ENCODE peak calls at places on chromosomes 13 and 19, in nine cellular contexts. One of them, this sample, is unnamed.

GRCh38 chr19:55591555-55591954 is 7.8 kb downstream of the FIZ1 start:
- DNase-seq in CD14-positive monocyte: no peak
- DNase-seq in heart left ventricle: no peak
- DNase-seq in HL-60: no peak
- DNase-seq in fibroblast of lung: no peak
- DNase-seq in brain microvascular endothelial cell: no peak
- DNase-seq in D721Med: no peak
- DNase-seq in GM20000: no peak
- DNase-seq in endothelial cell: no peak
- DNase-seq in this sample: no peak

GRCh38 chr19:1730157-1730556 is 23.1 kb upstream of the ONECUT3 start:
- DNase-seq in CD14-positive monocyte: no peak
- DNase-seq in heart left ventricle: no peak
- DNase-seq in HL-60: no peak
- DNase-seq in fibroblast of lung: no peak
- DNase-seq in brain microvascular endothelial cell: no peak
- DNase-seq in D721Med: no peak
- DNase-seq in GM20000: no peak
- DNase-seq in endothelial cell: no peak
- DNase-seq in this sample: no peak

GRCh38 chr13:110676511-110677204 is 29.3 kb downstream of the CARS2 start:
- DNase-seq in CD14-positive monocyte: peak
- DNase-seq in heart left ventricle: peak
- DNase-seq in HL-60: no peak
- DNase-seq in fibroblast of lung: no peak
- DNase-seq in brain microvascular endothelial cell: no peak
- DNase-seq in D721Med: no peak
- DNase-seq in GM20000: peak
- DNase-seq in endothelial cell: no peak
- DNase-seq in this sample: peak

GRCh38 chr13:28501547-28501946 is 6.6 kb upstream of the FLT1 start:
- DNase-seq in CD14-positive monocyte: no peak
- DNase-seq in heart left ventricle: peak
- DNase-seq in HL-60: no peak
- DNase-seq in fibroblast of lung: no peak
- DNase-seq in brain microvascular endothelial cell: no peak
- DNase-seq in D721Med: no peak
- DNase-seq in GM20000: no peak
- DNase-seq in endothelial cell: no peak
- DNase-seq in this sample: no peak

GRCh38 chr13:113425931-113426590 is 27.2 kb downstream of the ADPRHL1 start:
- DNase-seq in CD14-positive monocyte: no peak
- DNase-seq in heart left ventricle: peak
- DNase-seq in HL-60: no peak
- DNase-seq in fibroblast of lung: peak
- DNase-seq in brain microvascular endothelial cell: no peak
- DNase-seq in D721Med: no peak
- DNase-seq in GM20000: no peak
- DNase-seq in endothelial cell: no peak
- DNase-seq in this sample: no peak

GRCh38 chr13:71320452-71320851 is 546.6 kb downstream of the DACH1 start:
- DNase-seq in CD14-positive monocyte: no peak
- DNase-seq in heart left ventricle: no peak
- DNase-seq in HL-60: no peak
- DNase-seq in fibroblast of lung: peak
- DNase-seq in brain microvascular endothelial cell: peak
- DNase-seq in D721Med: no peak
- DNase-seq in GM20000: peak
- DNase-seq in endothelial cell: peak
- DNase-seq in this sample: peak

GRCh38 chr13:19618925-19619324 is 14.5 kb upstream of the MPHOSPH8 start:
- DNase-seq in CD14-positive monocyte: no peak
- DNase-seq in heart left ventricle: no peak
- DNase-seq in HL-60: no peak
- DNase-seq in fibroblast of lung: peak
- DNase-seq in brain microvascular endothelial cell: peak
- DNase-seq in D721Med: no peak
- DNase-seq in GM20000: peak
- DNase-seq in endothelial cell: peak
- DNase-seq in this sample: peak

GRCh38 chr13:105202384-105202783 is 1333.1 kb downstream of the EFNB2 start:
- DNase-seq in CD14-positive monocyte: no peak
- DNase-seq in heart left ventricle: no peak
- DNase-seq in HL-60: no peak
- DNase-seq in fibroblast of lung: peak
- DNase-seq in brain microvascular endothelial cell: peak
- DNase-seq in D721Med: no peak
- DNase-seq in GM20000: peak
- DNase-seq in endothelial cell: no peak
- DNase-seq in this sample: peak

GRCh38 chr19:9435279-9436268 is at the start of gene ZNF266:
- DNase-seq in CD14-positive monocyte: peak
- DNase-seq in heart left ventricle: peak
- DNase-seq in HL-60: peak
- DNase-seq in fibroblast of lung: peak
- DNase-seq in brain microvascular endothelial cell: peak
- DNase-seq in D721Med: peak
- DNase-seq in GM20000: peak
- DNase-seq in endothelial cell: peak
- DNase-seq in this sample: peak

GRCh38 chr19:9427941-9428340 is 7.4 kb downstream of the ZNF266 start:
- DNase-seq in CD14-positive monocyte: no peak
- DNase-seq in heart left ventricle: no peak
- DNase-seq in HL-60: no peak
- DNase-seq in fibroblast of lung: no peak
- DNase-seq in brain microvascular endothelial cell: no peak
- DNase-seq in D721Med: no peak
- DNase-seq in GM20000: no peak
- DNase-seq in endothelial cell: no peak
- DNase-seq in this sample: no peak

GRCh38 chr19:9436358-9436757 is 985 bp upstream of the ZNF266 start:
- DNase-seq in CD14-positive monocyte: no peak
- DNase-seq in heart left ventricle: no peak
- DNase-seq in HL-60: no peak
- DNase-seq in fibroblast of lung: no peak
- DNase-seq in brain microvascular endothelial cell: no peak
- DNase-seq in D721Med: no peak
- DNase-seq in GM20000: no peak
- DNase-seq in endothelial cell: no peak
- DNase-seq in this sample: no peak

GRCh38 chr19:9430444-9430843 is 4.9 kb downstream of the ZNF266 start:
- DNase-seq in CD14-positive monocyte: no peak
- DNase-seq in heart left ventricle: no peak
- DNase-seq in HL-60: no peak
- DNase-seq in fibroblast of lung: no peak
- DNase-seq in brain microvascular endothelial cell: no peak
- DNase-seq in D721Med: no peak
- DNase-seq in GM20000: no peak
- DNase-seq in endothelial cell: no peak
- DNase-seq in this sample: no peak

DNA sequence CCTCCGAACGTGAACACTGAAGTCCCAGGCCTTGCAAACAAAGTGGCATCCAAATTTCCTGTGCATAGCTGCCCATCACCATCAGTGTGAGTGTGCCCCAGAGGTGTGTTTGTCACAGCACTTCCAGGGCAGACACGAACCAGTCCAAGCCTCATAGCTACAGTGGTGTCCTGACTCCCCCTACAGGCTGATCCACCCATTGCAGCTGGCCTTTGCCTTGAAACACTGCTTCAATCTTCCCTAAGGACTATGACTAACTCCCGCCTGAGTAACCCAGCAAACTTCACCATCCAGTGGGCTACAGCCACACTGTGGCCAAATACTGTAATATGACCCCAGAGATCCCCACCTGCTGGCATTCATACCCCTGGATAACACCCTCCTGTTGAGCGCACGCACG is 3.9 kb downstream of the ZNF266 start:
- DNase-seq in CD14-positive monocyte: no peak
- DNase-seq in heart left ventricle: no peak
- DNase-seq in HL-60: no peak
- DNase-seq in fibroblast of lung: peak
- DNase-seq in brain microvascular endothelial cell: peak
- DNase-seq in D721Med: peak
- DNase-seq in GM20000: no peak
- DNase-seq in endothelial cell: peak
- DNase-seq in this sample: no peak
- TF ChIP-seq CTCF in CD14-positive monocyte: peak
- TF ChIP-seq CTCF in heart left ventricle: peak
- TF ChIP-seq CTCF in HL-60: no peak
- TF ChIP-seq CTCF in fibroblast of lung: peak
- TF ChIP-seq CTCF in brain microvascular endothelial cell: peak
- TF ChIP-seq CTCF in D721Med: peak
- TF ChIP-seq CTCF in GM20000: no peak
- TF ChIP-seq CTCF in endothelial cell: peak
- TF ChIP-seq CTCF in this sample: peak

GRCh38 chr13:67071918-67072598 is 158.1 kb downstream of the PCDH9 start:
- DNase-seq in CD14-positive monocyte: no peak
- DNase-seq in heart left ventricle: no peak
- DNase-seq in HL-60: no peak
- DNase-seq in fibroblast of lung: no peak
- DNase-seq in brain microvascular endothelial cell: no peak
- DNase-seq in D721Med: no peak
- DNase-seq in GM20000: no peak
- DNase-seq in endothelial cell: no peak
- DNase-seq in this sample: no peak

GRCh38 chr13:67078062-67078461 is 152.1 kb downstream of the PCDH9 start:
- DNase-seq in CD14-positive monocyte: no peak
- DNase-seq in heart left ventricle: no peak
- DNase-seq in HL-60: no peak
- DNase-seq in fibroblast of lung: no peak
- DNase-seq in brain microvascular endothelial cell: no peak
- DNase-seq in D721Med: no peak
- DNase-seq in GM20000: no peak
- DNase-seq in endothelial cell: no peak
- DNase-seq in this sample: no peak

GRCh38 chr13:67076378-67076777 is 153.8 kb downstream of the PCDH9 start:
- DNase-seq in CD14-positive monocyte: no peak
- DNase-seq in heart left ventricle: no peak
- DNase-seq in HL-60: no peak
- DNase-seq in fibroblast of lung: no peak
- DNase-seq in brain microvascular endothelial cell: no peak
- DNase-seq in D721Med: no peak
- DNase-seq in GM20000: no peak
- DNase-seq in endothelial cell: no peak
- DNase-seq in this sample: no peak

GRCh38 chr13:67077132-67077531 is 153.0 kb downstream of the PCDH9 start:
- DNase-seq in CD14-positive monocyte: no peak
- DNase-seq in heart left ventricle: no peak
- DNase-seq in HL-60: no peak
- DNase-seq in fibroblast of lung: no peak
- DNase-seq in brain microvascular endothelial cell: no peak
- DNase-seq in D721Med: no peak
- DNase-seq in GM20000: no peak
- DNase-seq in endothelial cell: no peak
- DNase-seq in this sample: no peak

GRCh38 chr13:67075239-67075638 is 154.9 kb downstream of the PCDH9 start:
- DNase-seq in CD14-positive monocyte: no peak
- DNase-seq in heart left ventricle: no peak
- DNase-seq in HL-60: no peak
- DNase-seq in fibroblast of lung: peak
- DNase-seq in brain microvascular endothelial cell: no peak
- DNase-seq in D721Med: no peak
- DNase-seq in GM20000: no peak
- DNase-seq in endothelial cell: no peak
- DNase-seq in this sample: no peak
- TF ChIP-seq CTCF in CD14-positive monocyte: no peak
- TF ChIP-seq CTCF in heart left ventricle: no peak
- TF ChIP-seq CTCF in HL-60: no peak
- TF ChIP-seq CTCF in fibroblast of lung: no peak
- TF ChIP-seq CTCF in brain microvascular endothelial cell: peak
- TF ChIP-seq CTCF in D721Med: no peak
- TF ChIP-seq CTCF in GM20000: no peak
- TF ChIP-seq CTCF in endothelial cell: no peak
- TF ChIP-seq CTCF in this sample: no peak

GRCh38 chr13:50891206-50891605 is 18.4 kb upstream of the RNASEH2B start:
- DNase-seq in CD14-positive monocyte: no peak
- DNase-seq in heart left ventricle: no peak
- DNase-seq in HL-60: no peak
- DNase-seq in fibroblast of lung: no peak
- DNase-seq in brain microvascular endothelial cell: no peak
- DNase-seq in D721Med: no peak
- DNase-seq in GM20000: no peak
- DNase-seq in endothelial cell: no peak
- DNase-seq in this sample: no peak
- TF ChIP-seq CTCF in CD14-positive monocyte: no peak
- TF ChIP-seq CTCF in heart left ventricle: no peak
- TF ChIP-seq CTCF in HL-60: no peak
- TF ChIP-seq CTCF in fibroblast of lung: no peak
- TF ChIP-seq CTCF in brain microvascular endothelial cell: no peak
- TF ChIP-seq CTCF in D721Med: no peak
- TF ChIP-seq CTCF in GM20000: no peak
- TF ChIP-seq CTCF in endothelial cell: no peak
- TF ChIP-seq CTCF in this sample: no peak

GRCh38 chr13:107374038-107374437 is 806.1 kb upstream of the ARGLU1 start:
- DNase-seq in CD14-positive monocyte: no peak
- DNase-seq in heart left ventricle: no peak
- DNase-seq in HL-60: no peak
- DNase-seq in fibroblast of lung: no peak
- DNase-seq in brain microvascular endothelial cell: no peak
- DNase-seq in D721Med: no peak
- DNase-seq in GM20000: no peak
- DNase-seq in endothelial cell: no peak
- DNase-seq in this sample: no peak

GRCh38 chr13:107370036-107370785 is 802.3 kb upstream of the ARGLU1 start:
- DNase-seq in CD14-positive monocyte: no peak
- DNase-seq in heart left ventricle: no peak
- DNase-seq in HL-60: no peak
- DNase-seq in fibroblast of lung: peak
- DNase-seq in brain microvascular endothelial cell: peak
- DNase-seq in D721Med: no peak
- DNase-seq in GM20000: no peak
- DNase-seq in endothelial cell: no peak
- DNase-seq in this sample: no peak

GRCh38 chr13:107375701-107376350 is 807.9 kb upstream of the ARGLU1 start:
- DNase-seq in CD14-positive monocyte: no peak
- DNase-seq in heart left ventricle: no peak
- DNase-seq in HL-60: no peak
- DNase-seq in fibroblast of lung: no peak
- DNase-seq in brain microvascular endothelial cell: no peak
- DNase-seq in D721Med: no peak
- DNase-seq in GM20000: no peak
- DNase-seq in endothelial cell: no peak
- DNase-seq in this sample: no peak

GRCh38 chr13:107376393-107377085 is 808.6 kb upstream of the ARGLU1 start:
- DNase-seq in CD14-positive monocyte: no peak
- DNase-seq in heart left ventricle: no peak
- DNase-seq in HL-60: no peak
- DNase-seq in fibroblast of lung: no peak
- DNase-seq in brain microvascular endothelial cell: no peak
- DNase-seq in D721Med: no peak
- DNase-seq in GM20000: no peak
- DNase-seq in endothelial cell: no peak
- DNase-seq in this sample: no peak

DNA sequence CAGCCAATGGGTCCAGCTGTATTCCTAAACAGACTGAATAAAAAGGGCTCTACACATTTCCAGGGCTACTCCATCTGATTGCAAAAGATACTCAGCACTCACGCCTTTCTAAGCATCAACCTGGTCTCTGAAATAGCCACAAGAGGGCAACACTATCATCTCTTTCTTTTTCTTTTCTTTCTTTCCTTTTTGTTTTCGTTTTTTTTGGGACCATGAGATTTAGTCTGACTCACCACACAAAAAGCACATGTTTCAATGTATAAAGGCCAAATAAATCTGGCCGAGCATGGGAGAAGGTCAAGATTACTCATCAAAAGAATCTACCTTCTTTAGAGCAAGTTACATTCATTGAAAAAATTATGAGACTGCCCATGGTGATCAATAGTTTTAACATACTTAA is 805.6 kb upstream of the ARGLU1 start:
- DNase-seq in CD14-positive monocyte: no peak
- DNase-seq in heart left ventricle: no peak
- DNase-seq in HL-60: no peak
- DNase-seq in fibroblast of lung: peak
- DNase-seq in brain microvascular endothelial cell: peak
- DNase-seq in D721Med: no peak
- DNase-seq in GM20000: no peak
- DNase-seq in endothelial cell: no peak
- DNase-seq in this sample: no peak
- TF ChIP-seq CTCF in CD14-positive monocyte: no peak
- TF ChIP-seq CTCF in heart left ventricle: peak
- TF ChIP-seq CTCF in HL-60: no peak
- TF ChIP-seq CTCF in fibroblast of lung: peak
- TF ChIP-seq CTCF in brain microvascular endothelial cell: peak
- TF ChIP-seq CTCF in D721Med: peak
- TF ChIP-seq CTCF in GM20000: no peak
- TF ChIP-seq CTCF in endothelial cell: peak
- TF ChIP-seq CTCF in this sample: peak

This sample was measured in GM12865.